ENCODE peak calls at places on chromosomes 2 and 18, in eight cellular contexts. One of them, this sample, is unnamed.

GRCh38 chr2:216023055-216023648 is 9.8 kb upstream of the MREG start:
- DNase-seq in kidney: no peak
- DNase-seq in upper lobe of left lung: peak; percentile 37
- DNase-seq in NB4: peak; percentile 66
- DNase-seq in coronary artery: no peak
- DNase-seq in kidney epithelial cell: no peak
- DNase-seq in prostate gland: peak; percentile 23
- DNase-seq in fibroblast of lung: peak; percentile 40
- DNase-seq in this sample: no peak

GRCh38 chr2:98025481-98026037 is 29.8 kb upstream of the TMEM131 start:
- DNase-seq in kidney: no peak
- DNase-seq in coronary artery: no peak
- DNase-seq in prostate gland: no peak
- DNase-seq in NB4: no peak
- DNase-seq in upper lobe of left lung: no peak
- DNase-seq in fibroblast of lung: no peak
- DNase-seq in kidney epithelial cell: no peak
- DNase-seq in this sample: no peak

GRCh38 chr2:215790548-215791421 is 222.6 kb downstream of the MREG start:
- DNase-seq in prostate gland: no peak
- DNase-seq in upper lobe of left lung: no peak
- DNase-seq in NB4: no peak
- DNase-seq in kidney epithelial cell: no peak
- DNase-seq in fibroblast of lung: no peak
- DNase-seq in coronary artery: no peak
- DNase-seq in kidney: no peak
- DNase-seq in this sample: no peak

GRCh38 chr18:62991959-62992358 is 276.6 kb downstream of the PHLPP1 start:
- DNase-seq in kidney: no peak
- DNase-seq in upper lobe of left lung: no peak
- DNase-seq in kidney epithelial cell: no peak
- DNase-seq in NB4: no peak
- DNase-seq in fibroblast of lung: no peak
- DNase-seq in coronary artery: no peak
- DNase-seq in prostate gland: no peak
- DNase-seq in this sample: no peak

GRCh38 chr18:27461957-27462356 is 276.8 kb upstream of the CHST9 start:
- DNase-seq in kidney epithelial cell: no peak
- DNase-seq in coronary artery: no peak
- DNase-seq in NB4: peak; percentile 20
- DNase-seq in prostate gland: no peak
- DNase-seq in fibroblast of lung: no peak
- DNase-seq in kidney: no peak
- DNase-seq in upper lobe of left lung: no peak
- DNase-seq in this sample: no peak

GRCh38 chr2:64679673-64680425 is 26.1 kb upstream of the SERTAD2 start:
- DNase-seq in fibroblast of lung: no peak
- DNase-seq in coronary artery: no peak
- DNase-seq in upper lobe of left lung: no peak
- DNase-seq in NB4: no peak
- DNase-seq in kidney: no peak
- DNase-seq in kidney epithelial cell: no peak
- DNase-seq in prostate gland: no peak
- DNase-seq in this sample: no peak

GRCh38 chr2:25894135-25894830 is 16.0 kb upstream of the ASXL2 start:
- DNase-seq in NB4: no peak
- DNase-seq in kidney: peak; percentile 56
- DNase-seq in coronary artery: no peak
- DNase-seq in prostate gland: no peak
- DNase-seq in kidney epithelial cell: no peak
- DNase-seq in fibroblast of lung: peak; percentile 42
- DNase-seq in upper lobe of left lung: no peak
- DNase-seq in this sample: no peak

GRCh38 chr18:76131738-76132137 is 363.3 kb downstream of the ZNF516 start:
- DNase-seq in kidney: no peak
- DNase-seq in fibroblast of lung: peak; percentile 50
- DNase-seq in NB4: peak; percentile 40
- DNase-seq in kidney epithelial cell: no peak
- DNase-seq in prostate gland: no peak
- DNase-seq in coronary artery: no peak
- DNase-seq in upper lobe of left lung: no peak
- DNase-seq in this sample: no peak

GRCh38 chr2:20496477-20496876 is 49.6 kb downstream of the RHOB start:
- DNase-seq in NB4: no peak
- DNase-seq in kidney epithelial cell: no peak
- DNase-seq in coronary artery: no peak
- DNase-seq in kidney: no peak
- DNase-seq in prostate gland: no peak
- DNase-seq in fibroblast of lung: peak; percentile 31
- DNase-seq in upper lobe of left lung: no peak
- DNase-seq in this sample: no peak

GRCh38 chr18:31687529-31687928 is 3.1 kb upstream of the B4GALT6 start:
- DNase-seq in fibroblast of lung: no peak
- DNase-seq in kidney: no peak
- DNase-seq in NB4: no peak
- DNase-seq in kidney epithelial cell: no peak
- DNase-seq in prostate gland: no peak
- DNase-seq in coronary artery: no peak
- DNase-seq in upper lobe of left lung: no peak
- DNase-seq in this sample: no peak

GRCh38 chr2:230692760-230693159 is 19.9 kb upstream of the CAB39 start:
- DNase-seq in fibroblast of lung: no peak
- DNase-seq in upper lobe of left lung: no peak
- DNase-seq in coronary artery: no peak
- DNase-seq in prostate gland: no peak
- DNase-seq in kidney: no peak
- DNase-seq in NB4: no peak
- DNase-seq in kidney epithelial cell: no peak
- DNase-seq in this sample: no peak

GRCh38 chr2:100924520-100925451 is 77.3 kb upstream of the RPL31 start:
- DNase-seq in coronary artery: peak; percentile 69
- DNase-seq in upper lobe of left lung: no peak
- DNase-seq in prostate gland: no peak
- DNase-seq in fibroblast of lung: peak; percentile 95
- DNase-seq in kidney epithelial cell: no peak
- DNase-seq in NB4: no peak
- DNase-seq in kidney: no peak
- DNase-seq in this sample: no peak

GRCh38 chr2:229553091-229553490 is 161.3 kb downstream of the DNER start:
- DNase-seq in fibroblast of lung: peak; percentile 86
- DNase-seq in NB4: no peak
- DNase-seq in upper lobe of left lung: no peak
- DNase-seq in kidney epithelial cell: no peak
- DNase-seq in prostate gland: no peak
- DNase-seq in kidney: no peak
- DNase-seq in coronary artery: no peak
- DNase-seq in this sample: no peak

GRCh38 chr18:39389800-39390379 is 1824.3 kb upstream of the CELF4 start:
- DNase-seq in upper lobe of left lung: no peak
- DNase-seq in kidney: peak; percentile 44
- DNase-seq in prostate gland: no peak
- DNase-seq in kidney epithelial cell: no peak
- DNase-seq in fibroblast of lung: no peak
- DNase-seq in NB4: no peak
- DNase-seq in coronary artery: no peak
- DNase-seq in this sample: no peak

GRCh38 chr2:218072002-218072401 is 2.9 kb downstream of the RUFY4 start:
- DNase-seq in prostate gland: no peak
- DNase-seq in kidney: no peak
- DNase-seq in upper lobe of left lung: no peak
- DNase-seq in kidney epithelial cell: no peak
- DNase-seq in NB4: no peak
- DNase-seq in coronary artery: no peak
- DNase-seq in fibroblast of lung: no peak
- DNase-seq in this sample: no peak

GRCh38 chr2:218075975-218076811 is 7.1 kb downstream of the RUFY4 start:
- DNase-seq in kidney epithelial cell: no peak
- DNase-seq in kidney: no peak
- DNase-seq in NB4: no peak
- DNase-seq in coronary artery: no peak
- DNase-seq in fibroblast of lung: no peak
- DNase-seq in prostate gland: no peak
- DNase-seq in upper lobe of left lung: no peak
- DNase-seq in this sample: no peak

GRCh38 chr2:218073185-218073584 is 4.1 kb downstream of the RUFY4 start:
- DNase-seq in kidney epithelial cell: no peak
- DNase-seq in NB4: no peak
- DNase-seq in fibroblast of lung: no peak
- DNase-seq in upper lobe of left lung: no peak
- DNase-seq in prostate gland: no peak
- DNase-seq in kidney: no peak
- DNase-seq in coronary artery: no peak
- DNase-seq in this sample: no peak

GRCh38 chr2:218072478-218073024 is 3.5 kb downstream of the RUFY4 start:
- DNase-seq in kidney: no peak
- DNase-seq in NB4: no peak
- DNase-seq in upper lobe of left lung: no peak
- DNase-seq in coronary artery: no peak
- DNase-seq in kidney epithelial cell: no peak
- DNase-seq in fibroblast of lung: no peak
- DNase-seq in prostate gland: no peak
- DNase-seq in this sample: no peak

DNA sequence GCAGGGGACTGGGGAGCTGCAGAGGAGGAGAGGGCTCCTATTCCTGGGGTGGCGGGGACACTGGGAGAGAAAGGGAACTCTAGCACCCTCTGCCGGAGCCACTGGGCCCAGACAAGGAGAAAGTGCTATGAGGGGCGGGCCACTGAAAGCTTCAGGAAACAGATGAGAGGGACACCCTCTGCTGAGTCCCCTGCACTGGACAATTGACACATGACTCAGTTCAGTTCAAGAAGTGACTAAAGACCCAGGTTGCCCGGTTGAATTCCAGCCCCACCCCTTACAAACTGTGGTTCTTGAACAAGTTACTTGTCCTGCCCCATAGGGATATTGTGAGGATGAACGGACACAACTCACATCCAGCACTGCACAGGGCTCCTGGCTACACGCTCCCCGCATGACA is 5.0 kb downstream of the RUFY4 start:
- DNase-seq in NB4: peak; percentile 59
- DNase-seq in kidney epithelial cell: no peak
- DNase-seq in prostate gland: no peak
- DNase-seq in kidney: no peak
- DNase-seq in upper lobe of left lung: peak; percentile 65
- DNase-seq in fibroblast of lung: peak; percentile 5
- DNase-seq in coronary artery: no peak
- DNase-seq in this sample: no peak
- TF ChIP-seq CTCF in NB4: peak; percentile 75
- TF ChIP-seq CTCF in kidney epithelial cell: peak; percentile 60
- TF ChIP-seq CTCF in prostate gland: no peak
- TF ChIP-seq CTCF in kidney: peak; percentile 30
- TF ChIP-seq CTCF in upper lobe of left lung: peak; percentile 35
- TF ChIP-seq CTCF in fibroblast of lung: peak; percentile 63
- TF ChIP-seq CTCF in coronary artery: no peak
- TF ChIP-seq CTCF in this sample: no peak

GRCh38 chr2:54526226-54526879 is 70.2 kb downstream of the SPTBN1 start:
- DNase-seq in NB4: no peak
- DNase-seq in prostate gland: no peak
- DNase-seq in fibroblast of lung: no peak
- DNase-seq in coronary artery: no peak
- DNase-seq in kidney: no peak
- DNase-seq in kidney epithelial cell: no peak
- DNase-seq in upper lobe of left lung: no peak
- DNase-seq in this sample: no peak

GRCh38 chr2:54523336-54523959 is 67.3 kb downstream of the SPTBN1 start:
- DNase-seq in NB4: no peak
- DNase-seq in fibroblast of lung: no peak
- DNase-seq in upper lobe of left lung: no peak
- DNase-seq in kidney epithelial cell: no peak
- DNase-seq in kidney: no peak
- DNase-seq in prostate gland: no peak
- DNase-seq in coronary artery: no peak
- DNase-seq in this sample: no peak

GRCh38 chr2:54524236-54524991 is 68.3 kb downstream of the SPTBN1 start:
- DNase-seq in kidney epithelial cell: peak; percentile 73
- DNase-seq in upper lobe of left lung: peak; percentile 66
- DNase-seq in prostate gland: no peak
- DNase-seq in coronary artery: no peak
- DNase-seq in kidney: no peak
- DNase-seq in fibroblast of lung: peak; percentile 94
- DNase-seq in NB4: peak; percentile 28
- DNase-seq in this sample: no peak

GRCh38 chr2:54522624-54523281 is 66.6 kb downstream of the SPTBN1 start:
- DNase-seq in upper lobe of left lung: peak; percentile 81
- DNase-seq in NB4: peak; percentile 74
- DNase-seq in kidney epithelial cell: no peak
- DNase-seq in coronary artery: no peak
- DNase-seq in kidney: peak; percentile 72
- DNase-seq in prostate gland: peak; percentile 58
- DNase-seq in fibroblast of lung: peak; percentile 45
- DNase-seq in this sample: peak; percentile 35

DNA sequence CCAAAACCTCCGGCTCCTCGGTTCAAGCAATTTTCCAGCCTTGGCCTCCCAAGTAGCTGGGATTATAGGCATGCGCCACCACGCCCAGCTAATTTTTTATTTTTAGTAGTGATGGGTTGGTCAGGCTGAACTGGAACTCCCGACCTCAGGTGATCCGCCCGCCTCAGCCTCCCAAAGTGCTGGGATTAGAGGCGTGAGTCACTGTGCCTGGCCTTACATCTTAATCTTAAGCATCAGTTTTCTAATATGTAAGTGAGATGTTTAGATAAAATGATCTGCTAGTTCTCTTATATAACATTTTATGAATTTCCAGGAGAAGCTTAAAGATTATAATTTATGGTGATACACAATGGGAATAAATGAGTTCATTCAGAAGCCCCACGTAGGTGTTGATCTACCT is 69.2 kb downstream of the SPTBN1 start:
- DNase-seq in fibroblast of lung: no peak
- DNase-seq in prostate gland: no peak
- DNase-seq in kidney: no peak
- DNase-seq in kidney epithelial cell: no peak
- DNase-seq in NB4: no peak
- DNase-seq in coronary artery: no peak
- DNase-seq in upper lobe of left lung: no peak
- DNase-seq in this sample: no peak
- TF ChIP-seq CTCF in fibroblast of lung: no peak
- TF ChIP-seq CTCF in prostate gland: no peak
- TF ChIP-seq CTCF in kidney: no peak
- TF ChIP-seq CTCF in kidney epithelial cell: no peak
- TF ChIP-seq CTCF in NB4: no peak
- TF ChIP-seq CTCF in coronary artery: no peak
- TF ChIP-seq CTCF in upper lobe of left lung: no peak
- TF ChIP-seq CTCF in this sample: no peak

DNA sequence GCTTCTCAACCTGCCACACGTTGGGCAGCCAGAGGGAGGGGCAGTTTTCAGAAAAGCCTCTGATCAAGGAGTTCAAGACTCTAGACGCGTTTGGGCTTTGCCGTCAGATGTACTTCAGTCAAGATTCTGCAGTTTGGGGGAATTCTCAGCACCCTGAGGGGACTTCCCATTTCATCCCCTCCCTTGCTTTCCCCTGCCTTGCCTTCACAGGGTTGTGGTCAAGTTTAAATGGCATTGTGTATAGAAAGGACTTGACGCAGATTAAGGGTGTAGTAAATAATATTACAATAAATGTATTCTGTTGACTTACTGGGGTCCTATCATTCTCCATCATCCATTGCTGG is 198.3 kb upstream of the NABP1 start:
- DNase-seq in upper lobe of left lung: no peak
- DNase-seq in NB4: no peak
- DNase-seq in kidney epithelial cell: no peak
- DNase-seq in fibroblast of lung: no peak
- DNase-seq in prostate gland: no peak
- DNase-seq in coronary artery: no peak
- DNase-seq in kidney: no peak
- DNase-seq in this sample: peak; percentile 16
- TF ChIP-seq CTCF in upper lobe of left lung: no peak
- TF ChIP-seq CTCF in NB4: no peak
- TF ChIP-seq CTCF in kidney epithelial cell: no peak
- TF ChIP-seq CTCF in fibroblast of lung: no peak
- TF ChIP-seq CTCF in prostate gland: no peak
- TF ChIP-seq CTCF in coronary artery: no peak
- TF ChIP-seq CTCF in kidney: no peak
- TF ChIP-seq CTCF in this sample: no peak

GRCh38 chr2:127650041-127650784 is 4.3 kb downstream of the GPR17 start:
- DNase-seq in kidney epithelial cell: no peak
- DNase-seq in prostate gland: no peak
- DNase-seq in upper lobe of left lung: no peak
- DNase-seq in fibroblast of lung: no peak
- DNase-seq in NB4: no peak
- DNase-seq in coronary artery: no peak
- DNase-seq in kidney: peak; percentile 65
- DNase-seq in this sample: no peak
- TF ChIP-seq CTCF in kidney epithelial cell: no peak
- TF ChIP-seq CTCF in prostate gland: no peak
- TF ChIP-seq CTCF in upper lobe of left lung: no peak
- TF ChIP-seq CTCF in fibroblast of lung: no peak
- TF ChIP-seq CTCF in NB4: no peak
- TF ChIP-seq CTCF in coronary artery: no peak
- TF ChIP-seq CTCF in kidney: no peak
- TF ChIP-seq CTCF in this sample: no peak